ENCODE peak calls at places on chromosomes 4 and X, in four cellular contexts. One of them, this sample, is unnamed.
A peak's percentile ranks its signal among the peaks of the same experiment; 100 is the strongest.

GRCh38 chr4:121462660-121463261 is 81.9 kb upstream of the QRFPR start:
- DNase-seq in SW480: peak; percentile 67
- DNase-seq in RPMI7951: peak; percentile 59
- DNase-seq in tibial artery: no peak
- DNase-seq in this sample: peak; percentile 73

GRCh38 chrX:17748684-17749083 is 11.4 kb downstream of the SCML1 start:
- DNase-seq in SW480: no peak
- DNase-seq in RPMI7951: no peak
- DNase-seq in tibial artery: no peak
- DNase-seq in this sample: no peak

GRCh38 chr4:8086751-8087445 is 71.7 kb downstream of the ABLIM2 start:
- DNase-seq in SW480: no peak
- DNase-seq in RPMI7951: no peak
- DNase-seq in tibial artery: no peak
- DNase-seq in this sample: no peak

GRCh38 chr4:16931336-16931735 is 32.9 kb upstream of the LDB2 start:
- DNase-seq in SW480: no peak
- DNase-seq in RPMI7951: no peak
- DNase-seq in tibial artery: no peak
- DNase-seq in this sample: no peak

GRCh38 chr4:37470243-37470642 is 215.9 kb downstream of the RELL1 start:
- DNase-seq in SW480: no peak
- DNase-seq in RPMI7951: no peak
- DNase-seq in tibial artery: no peak
- DNase-seq in this sample: no peak

GRCh38 chr4:39562792-39563191 is 35.6 kb upstream of the UGDH start:
- DNase-seq in SW480: no peak
- DNase-seq in RPMI7951: no peak
- DNase-seq in tibial artery: no peak
- DNase-seq in this sample: no peak

GRCh38 chr4:44017422-44017739 is 431.2 kb downstream of the KCTD8 start:
- DNase-seq in SW480: no peak
- DNase-seq in RPMI7951: no peak
- DNase-seq in tibial artery: no peak
- DNase-seq in this sample: no peak

GRCh38 chrX:9349572-9350259 is 115.1 kb upstream of the TBL1X start:
- DNase-seq in SW480: peak; percentile 36
- DNase-seq in RPMI7951: peak; percentile 68
- DNase-seq in tibial artery: no peak
- DNase-seq in this sample: no peak

GRCh38 chrX:145843196-145843595 is 25.6 kb downstream of the SLITRK2 start:
- DNase-seq in SW480: no peak
- DNase-seq in RPMI7951: no peak
- DNase-seq in tibial artery: no peak
- DNase-seq in this sample: peak; percentile 76

GRCh38 chrX:53456254-53456653 is 22.1 kb upstream of the HSD17B10 start:
- DNase-seq in SW480: no peak
- DNase-seq in RPMI7951: peak; percentile 10
- DNase-seq in tibial artery: no peak
- DNase-seq in this sample: no peak

GRCh38 chr4:120841580-120841979 is 80.9 kb downstream of the PRDM5 start:
- DNase-seq in SW480: no peak
- DNase-seq in RPMI7951: no peak
- DNase-seq in tibial artery: no peak
- DNase-seq in this sample: peak; percentile 45

GRCh38 chr4:11451720-11452119 is 23.0 kb upstream of the HS3ST1 start:
- DNase-seq in SW480: no peak
- DNase-seq in RPMI7951: peak; percentile 5
- DNase-seq in tibial artery: no peak
- DNase-seq in this sample: no peak

GRCh38 chrX:123084797-123085196 is 99.3 kb upstream of the GRIA3 start:
- DNase-seq in SW480: no peak
- DNase-seq in RPMI7951: peak; percentile 68
- DNase-seq in tibial artery: no peak
- DNase-seq in this sample: no peak

GRCh38 chr4:119559044-119559647 is 69.5 kb downstream of the PDE5A start:
- DNase-seq in SW480: peak; percentile 33
- DNase-seq in RPMI7951: peak; percentile 40
- DNase-seq in tibial artery: no peak
- DNase-seq in this sample: peak; percentile 50

GRCh38 chr4:60724623-60725022 is 475.5 kb upstream of the ADGRL3 start:
- DNase-seq in SW480: no peak
- DNase-seq in RPMI7951: peak; percentile 1
- DNase-seq in tibial artery: no peak
- DNase-seq in this sample: peak; percentile 62

GRCh38 chr4:140756292-140757219 is at the start of gene TBC1D9:
- DNase-seq in SW480: peak; percentile 89
- DNase-seq in RPMI7951: peak; percentile 75
- DNase-seq in tibial artery: peak; percentile 83
- DNase-seq in this sample: peak; percentile 57

GRCh38 chr4:78004270-78004669 is 52.9 kb upstream of the FRAS1 start:
- DNase-seq in SW480: no peak
- DNase-seq in RPMI7951: no peak
- DNase-seq in tibial artery: no peak
- DNase-seq in this sample: no peak

GRCh38 chr4:3371581-3372001 is 70.2 kb upstream of the HGFAC start:
- DNase-seq in SW480: no peak
- DNase-seq in RPMI7951: no peak
- DNase-seq in tibial artery: no peak
- DNase-seq in this sample: no peak

GRCh38 chr4:3062466-3062865 is 11.9 kb downstream of the HTT-AS start:
- DNase-seq in SW480: no peak
- DNase-seq in RPMI7951: no peak
- DNase-seq in tibial artery: no peak
- DNase-seq in this sample: no peak